ENCODE peak calls at places on chromosome 20, in seven cellular contexts. S is neural crest cell, U is GF-D8, T is WTC11, D is Calu3, I is head of caudate nucleus, P is LNCaP clone FGC. C is an unnamed sample.

GRCh38 chr20:36856691-36857635 is 19.0 kb upstream of the TLDC2 start:
- DNase-seq in U (peak; percentile 18), D (no peak), I (no peak), S (no peak), P (no peak), T (no peak), C (no peak)

GRCh38 chr20:31693987-31694661 is 28.5 kb downstream of the BCL2L1 start:
- DNase-seq in T (peak; percentile 29), I (no peak), P (no peak), D (no peak), U (no peak), S (no peak), C (no peak)

GRCh38 chr20:460707-461106 is 1.6 kb downstream of the TBC1D20 start:
- DNase-seq in S (no peak), I (no peak), T (no peak), D (no peak), U (peak; percentile 50), P (no peak), C (no peak)

GRCh38 chr20:1813101-1813529 is 82.1 kb upstream of the SIRPA start:
- DNase-seq in P (peak; percentile 62), D (peak; percentile 29), S (no peak), T (no peak), U (no peak), I (no peak), C (no peak)

GRCh38 chr20:3420211-3420707 is 12.8 kb upstream of the DNAAF9 start:
- DNase-seq in U (peak; percentile 98), D (no peak), T (no peak), I (no peak), S (no peak), P (peak; percentile 49), C (peak; percentile 51)

GRCh38 chr20:44861547-44862006 is 23.9 kb upstream of the YWHAB start:
- DNase-seq in U (no peak), D (no peak), S (no peak), I (no peak), T (no peak), P (no peak), C (no peak)

GRCh38 chr20:62601172-62601571 is 41.1 kb upstream of the SLCO4A1 start:
- DNase-seq in U (peak; percentile 10), I (no peak), S (no peak), T (no peak), P (peak; percentile 39), D (no peak), C (no peak)

GRCh38 chr20:1465470-1466210 is 1.0 kb downstream of the NSFL1C start:
- DNase-seq in P (no peak), I (no peak), T (no peak), S (no peak), D (no peak), U (no peak), C (no peak)

GRCh38 chr20:53654932-53655674 is 61.5 kb upstream of the ZNF217 start:
- DNase-seq in P (peak; percentile 32), T (no peak), U (peak; percentile 23), I (no peak), S (no peak), D (peak; percentile 51), C (no peak)

GRCh38 chr20:11917663-11918062 is at the start of gene BTBD3:
- DNase-seq in I (no peak), S (no peak), U (peak; percentile 43), P (no peak), D (no peak), T (no peak), C (no peak)

GRCh38 chr20:48192109-48192508 is 406.8 kb upstream of the SULF2 start:
- DNase-seq in I (no peak), D (no peak), S (no peak), T (no peak), P (no peak), U (no peak), C (no peak)

GRCh38 chr20:33653218-33653899 is 8.8 kb upstream of the C20orf144 start:
- DNase-seq in D (peak; percentile 84), S (peak; percentile 79), U (no peak), T (peak; percentile 82), I (peak; percentile 64), P (no peak), C (no peak)

C was measured in stimulated activated naive CD4-positive, alpha-beta T cell treated with Interleukin-2 at 50 U/mL for 16 hours.